ENCODE peak calls at places on chromosomes 1 and 21, in five cellular contexts. M is HCT116, I is K562, Z is GM12878, S is HepG2. F is an unnamed sample.

GRCh38 chr1:41917835-41918449 is 780 bp downstream of the HIVEP3 start:
- DNase-seq in M (no peak), I (no peak), Z (no peak), S (no peak), F (no peak)

GRCh38 chr1:46532498-46533178 is 18.8 kb downstream of the KNCN start:
- DNase-seq in M (no peak), I (peak), Z (no peak), S (no peak), F (peak)

GRCh38 chr21:44737706-44738354 is 26.5 kb upstream of the TSPEAR start:
- DNase-seq in M (no peak), I (no peak), Z (no peak), S (no peak), F (no peak)

GRCh38 chr1:153032677-153033308 is 1.8 kb downstream of the SPRR1B start:
- DNase-seq in M (peak), I (peak), Z (no peak), S (peak), F (no peak)

GRCh38 chr1:178529364-178530036 is 16.6 kb downstream of the TEX35 start:
- DNase-seq in M (no peak), I (no peak), Z (no peak), S (peak), F (no peak)

GRCh38 chr1:167136191-167136614 is 42.3 kb downstream of the STYXL2 start:
- DNase-seq in M (no peak), I (no peak), Z (no peak), S (no peak), F (no peak)

GRCh38 chr21:28636988-28637691 is 355.5 kb downstream of the LTN1 start:
- DNase-seq in M (no peak), I (no peak), Z (no peak), S (no peak), F (no peak)

GRCh38 chr1:207393610-207394009 is 60.5 kb upstream of the CR2 start:
- DNase-seq in M (peak), I (no peak), Z (no peak), S (no peak), F (no peak)

GRCh38 chr1:197519741-197520334 is 251.8 kb downstream of the CRB1 start:
- DNase-seq in M (peak), I (peak), Z (no peak), S (peak), F (no peak)

GRCh38 chr1:164977561-164977960 is 379.0 kb downstream of the LMX1A start:
- DNase-seq in M (no peak), I (no peak), Z (no peak), S (no peak), F (no peak)

GRCh38 chr1:67769633-67770256 is 63.5 kb downstream of the GNG12 start:
- DNase-seq in M (no peak), I (no peak), Z (no peak), S (no peak), F (no peak)

GRCh38 chr1:153583976-153584375 is 18.3 kb upstream of the S100A2 start:
- DNase-seq in M (no peak), I (no peak), Z (no peak), S (no peak), F (no peak)

GRCh38 chr1:20551945-20552727 is at the start of gene FAM43B:
- DNase-seq in M (no peak), I (peak), Z (no peak), S (peak), F (no peak)

GRCh38 chr21:45536301-45537081 is 5.7 kb downstream of the SLC19A1 start:
- DNase-seq in M (no peak), I (no peak), Z (no peak), S (no peak), F (peak)

GRCh38 chr1:9890224-9890731 is 19.8 kb downstream of the CTNNBIP1 start:
- DNase-seq in M (peak), I (no peak), Z (no peak), S (no peak), F (no peak)

GRCh38 chr1:60746278-60746761 is 336.0 kb upstream of the NFIA start:
- DNase-seq in M (no peak), I (no peak), Z (no peak), S (no peak), F (no peak)

GRCh38 chr1:234169161-234169849 is 204.0 kb upstream of the COA6 start:
- DNase-seq in M (no peak), I (no peak), Z (no peak), S (no peak), F (no peak)

GRCh38 chr1:203214889-203215288 is 14.6 kb downstream of the CHIT1 start:
- DNase-seq in M (no peak), I (no peak), Z (no peak), S (no peak), F (no peak)

GRCh38 chr1:203216274-203217138 is 13.0 kb downstream of the CHIT1 start:
- DNase-seq in M (peak), I (peak), Z (peak), S (peak), F (peak)

GRCh38 chr1:203217668-203218067 is 11.8 kb downstream of the CHIT1 start:
- DNase-seq in M (no peak), I (no peak), Z (no peak), S (no peak), F (no peak)

GRCh38 chr1:203217139-203217621 is 12.3 kb downstream of the CHIT1 start:
- DNase-seq in M (no peak), I (no peak), Z (no peak), S (no peak), F (peak)

DNA sequence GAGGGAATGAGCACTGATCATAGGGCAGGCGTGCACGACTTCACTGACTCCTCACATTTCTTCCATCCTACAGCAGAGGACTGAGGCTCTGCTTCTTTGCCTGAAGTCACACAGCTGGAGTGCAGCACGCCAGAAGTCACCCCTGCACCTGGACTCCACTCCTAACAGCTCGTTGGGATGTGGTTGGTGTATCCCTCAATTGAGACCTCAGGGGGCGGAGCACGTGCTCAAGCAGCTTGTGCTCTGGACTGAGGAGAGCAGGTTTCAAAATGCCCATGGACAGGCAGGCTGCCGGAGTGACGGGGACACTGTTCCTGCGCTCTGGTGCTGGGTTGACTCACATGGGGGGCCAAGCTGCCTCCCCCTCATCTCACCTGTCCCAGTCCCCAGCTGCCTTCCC is 13.9 kb downstream of the CHIT1 start:
- DNase-seq in M (no peak), I (no peak), Z (no peak), S (no peak), F (no peak)
- TF ChIP-seq SIN3A in M (no peak), I (no peak), Z (no peak), S (no peak), F (no peak)

GRCh38 chr1:25821630-25822091 is 1.9 kb downstream of the MTFR1L start:
- DNase-seq in M (no peak), I (no peak), Z (no peak), S (no peak), F (no peak)

GRCh38 chr1:25821112-25821476 is 1.3 kb downstream of the MTFR1L start:
- DNase-seq in M (no peak), I (no peak), Z (no peak), S (no peak), F (no peak)

GRCh38 chr1:25819496-25820246 is at the start of gene MTFR1L:
- DNase-seq in M (peak), I (peak), Z (peak), S (peak), F (peak)

GRCh38 chr1:25818569-25818968 is 1.2 kb upstream of the MTFR1L start:
- DNase-seq in M (no peak), I (no peak), Z (no peak), S (peak), F (no peak)

GRCh38 chr1:25820247-25821111 is 725 bp downstream of the MTFR1L start:
- DNase-seq in M (no peak), I (peak), Z (peak), S (peak), F (peak)
- TF ChIP-seq SRF in M (no peak), I (no peak), Z (no peak), S (no peak), F (no peak)

DNA sequence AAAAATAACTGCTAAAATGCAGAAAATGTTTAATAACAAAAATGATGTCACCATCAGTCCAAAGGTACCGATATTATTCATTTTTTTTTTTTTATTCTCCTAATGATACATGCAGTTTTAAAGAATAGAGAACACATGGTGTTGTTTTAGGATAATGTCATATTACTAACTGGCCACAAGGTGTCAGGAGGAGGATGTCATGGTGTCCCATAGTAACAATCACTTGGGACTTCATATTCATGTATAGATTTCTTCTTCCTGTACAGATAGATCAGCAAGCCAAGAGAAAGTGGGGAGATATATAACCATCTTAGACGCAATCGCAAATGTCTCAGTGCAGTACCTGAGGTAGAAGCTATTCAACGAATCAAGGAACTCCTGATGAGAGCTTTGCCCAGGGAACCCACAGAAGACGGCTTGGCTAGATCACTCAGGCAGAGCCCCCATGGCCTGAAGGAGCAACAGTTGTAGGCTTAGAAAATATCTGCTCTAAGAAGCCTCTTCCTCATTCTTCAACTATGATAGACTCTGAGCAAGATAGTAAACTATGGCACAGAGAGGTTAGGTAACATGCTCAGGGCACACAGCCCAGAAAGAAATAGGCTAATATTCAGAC is 12.3 kb downstream of the OR2T11 start:
- DNase-seq in M (peak), I (peak), Z (no peak), S (peak), F (no peak)
- TF ChIP-seq SIN3A in M (no peak), I (no peak), Z (no peak), S (no peak), F (no peak)

GRCh38 chr1:98468111-98468717 is 193.3 kb upstream of the SNX7 start:
- DNase-seq in M (peak), I (no peak), Z (no peak), S (peak), F (no peak)
- TF ChIP-seq SRF in M (no peak), I (no peak), Z (no peak), S (no peak), F (no peak)

DNA sequence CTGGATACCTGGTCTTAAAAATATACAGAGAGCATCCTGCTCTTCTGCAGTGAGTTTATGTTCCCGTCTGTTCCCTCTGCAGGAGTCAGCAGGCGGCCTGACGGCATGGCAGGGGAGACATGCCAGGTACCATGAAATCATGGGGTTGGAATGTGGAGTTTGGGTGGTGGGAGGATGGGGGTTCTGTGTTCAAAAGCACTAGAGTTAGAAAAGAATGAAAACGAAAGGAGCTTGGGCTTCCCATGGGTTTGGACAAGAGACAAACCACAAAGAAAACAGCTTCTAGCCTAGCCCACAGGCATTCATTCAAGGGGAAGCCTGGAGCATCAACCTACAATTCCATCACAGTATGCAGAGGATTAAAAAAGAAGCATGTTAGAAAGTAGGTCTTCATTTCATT is 59.9 kb downstream of the WARS2 start:
- DNase-seq in M (no peak), I (no peak), Z (no peak), S (no peak), F (peak)
- TF ChIP-seq SIN3A in M (no peak), I (no peak), Z (no peak), S (no peak), F (no peak)

GRCh38 chr1:95086949-95087533 is 14.3 kb upstream of the ALG14 start:
- DNase-seq in M (no peak), I (peak), Z (no peak), S (peak), F (no peak)
- TF ChIP-seq SRF in M (no peak), I (no peak), Z (no peak), S (no peak), F (no peak)

DNA sequence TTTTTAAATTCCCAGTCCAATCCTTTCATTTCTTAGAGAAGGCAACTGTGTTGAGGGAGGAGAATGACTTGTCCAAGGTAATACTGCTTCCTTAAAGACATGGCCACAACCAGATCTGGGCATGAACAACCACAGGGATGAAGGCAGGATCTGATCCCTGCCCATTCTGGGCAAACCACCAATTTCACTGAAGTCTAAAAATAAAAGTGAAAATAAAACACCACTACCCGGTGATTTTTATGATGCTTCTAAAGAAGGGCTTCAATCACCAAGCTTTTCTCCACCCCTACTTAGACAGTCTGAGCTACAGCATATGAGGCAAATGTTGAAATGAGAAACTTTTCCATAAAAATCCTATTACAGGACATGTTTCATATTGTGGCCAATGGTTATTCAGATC is 133.0 kb downstream of the PTPN14 start:
- DNase-seq in M (no peak), I (no peak), Z (no peak), S (no peak), F (no peak)
- TF ChIP-seq SIN3A in M (no peak), I (no peak), Z (no peak), S (no peak), F (no peak)

GRCh38 chr21:18041012-18041411 is 203.6 kb upstream of the CHODL start:
- DNase-seq in M (no peak), I (no peak), Z (no peak), S (peak), F (no peak)
- TF ChIP-seq SRF in M (no peak), I (no peak), Z (no peak), S (no peak), F (no peak)

F was measured in H1.